ENCODE peak calls at places on chromosomes 6 and 20, in ten cellular contexts. R is psoas muscle; M is esophagus squamous epithelium; O is PC-3; K is uterus; X is CD4-positive, CD25-positive, alpha-beta regulatory T cell; C is CD8-positive, alpha-beta T cell; I is adrenal gland; Y is upper lobe of right lung; B is fibroblast of lung. J is an unnamed sample.
A peak's percentile ranks its signal among the peaks of the same experiment; 100 is the strongest.

GRCh38 chr6:562052-562676 is 94.7 kb downstream of the HUS1B start:
- DNase-seq in B (no peak), Y (no peak), C (no peak), R (no peak), O (no peak), K (no peak), X (no peak), I (no peak), M (no peak), J (no peak)

GRCh38 chr20:33209789-33210188 is 7.4 kb upstream of the BPIFA3 start:
- DNase-seq in X (peak; percentile 20), R (peak; percentile 70), Y (peak; percentile 82), M (no peak), O (peak; percentile 72), C (peak; percentile 7), I (peak; percentile 79), K (peak; percentile 18), B (peak; percentile 47), J (peak; percentile 96)

GRCh38 chr20:50120935-50121693 is 8.2 kb upstream of the UBE2V1 start:
- DNase-seq in C (peak; percentile 56), O (peak; percentile 87), M (peak; percentile 14), Y (peak; percentile 81), K (no peak), I (peak; percentile 82), X (peak; percentile 75), B (peak; percentile 79), R (peak; percentile 85), J (peak; percentile 88)

GRCh38 chr20:2234788-2235187 is 61.0 kb upstream of the TGM3 start:
- DNase-seq in B (no peak), I (no peak), K (no peak), R (no peak), C (no peak), O (no peak), M (no peak), X (no peak), Y (no peak), J (peak; percentile 80)

GRCh38 chr20:11569163-11569562 is 348.5 kb upstream of the BTBD3 start:
- DNase-seq in R (no peak), B (no peak), X (no peak), C (no peak), I (no peak), Y (no peak), O (peak; percentile 46), K (no peak), M (no peak), J (peak; percentile 83)

GRCh38 chr6:132153221-132153896 is 202.2 kb upstream of the CCN2 start:
- DNase-seq in C (no peak), X (no peak), M (no peak), I (no peak), Y (no peak), B (peak; percentile 86), O (peak; percentile 25), R (no peak), K (no peak), J (no peak)

GRCh38 chr20:63555661-63556381 is 1.9 kb downstream of the FNDC11 start:
- DNase-seq in C (no peak), K (no peak), Y (no peak), X (no peak), B (no peak), R (no peak), O (no peak), M (no peak), I (no peak), J (no peak)

GRCh38 chr6:9365378-9365777 is 930.0 kb upstream of the SLC35B3 start:
- DNase-seq in X (no peak), M (no peak), I (no peak), K (no peak), B (no peak), R (no peak), O (no peak), C (no peak), Y (no peak), J (no peak)

GRCh38 chr6:80321011-80321410 is 214.5 kb downstream of the BCKDHB start:
- DNase-seq in R (no peak), Y (no peak), K (no peak), C (no peak), O (no peak), B (no peak), X (no peak), I (no peak), M (no peak), J (no peak)

GRCh38 chr6:36594816-36595167 is 630 bp downstream of the SRSF3 start:
- DNase-seq in R (no peak), Y (no peak), O (no peak), M (no peak), C (no peak), K (no peak), B (peak; percentile 30), X (peak; percentile 49), I (no peak), J (no peak)
- H3K4me1 ChIP-seq in R (peaks cover 37% of the 10 kb centered on the region), Y (peaks cover 28% of the 10 kb centered on the region), O (peaks cover 45% of the 10 kb centered on the region), M (peaks cover 59% of the 10 kb centered on the region), C (peaks cover 47% of the 10 kb centered on the region), K (peaks cover 3% of the 10 kb centered on the region), B (peaks cover 17% of the 10 kb centered on the region), X (peaks cover 47% of the 10 kb centered on the region), I (peaks cover 34% of the 10 kb centered on the region), J (peaks cover 2% of the 10 kb centered on the region)

GRCh38 chr20:62377064-62377461 is 9.8 kb upstream of the RPS21 start:
- DNase-seq in X (no peak), Y (no peak), R (no peak), I (no peak), K (no peak), C (no peak), O (no peak), M (no peak), B (no peak), J (no peak)
- H3K4me1 ChIP-seq in X (no peaks in the 10 kb centered on the region), Y (peaks cover 46% of the 10 kb centered on the region), R (peaks cover 17% of the 10 kb centered on the region), I (peaks cover 15% of the 10 kb centered on the region), K (no peaks in the 10 kb centered on the region), C (no peaks in the 10 kb centered on the region), O (peaks cover 21% of the 10 kb centered on the region), M (peaks cover 90% of the 10 kb centered on the region), B (peaks cover 29% of the 10 kb centered on the region), J (peaks cover 19% of the 10 kb centered on the region)

GRCh38 chr20:19816386-19816785 is 58.3 kb downstream of the RIN2 start:
- DNase-seq in C (no peak), X (no peak), K (no peak), O (peak; percentile 49), Y (no peak), R (no peak), I (no peak), B (no peak), M (no peak), J (no peak)

GRCh38 chr20:19813839-19814238 is 55.8 kb downstream of the RIN2 start:
- DNase-seq in R (no peak), C (no peak), O (no peak), X (no peak), B (peak; percentile 29), M (no peak), K (no peak), Y (no peak), I (no peak), J (no peak)

GRCh38 chr20:19817017-19817416 is 59.0 kb downstream of the RIN2 start:
- DNase-seq in Y (no peak), B (peak; percentile 54), M (no peak), R (no peak), X (no peak), O (peak; percentile 99), K (no peak), I (peak; percentile 39), C (no peak), J (no peak)

GRCh38 chr20:19814241-19814640 is 56.2 kb downstream of the RIN2 start:
- DNase-seq in X (no peak), M (no peak), I (no peak), C (no peak), Y (no peak), O (no peak), R (no peak), K (no peak), B (no peak), J (no peak)

DNA sequence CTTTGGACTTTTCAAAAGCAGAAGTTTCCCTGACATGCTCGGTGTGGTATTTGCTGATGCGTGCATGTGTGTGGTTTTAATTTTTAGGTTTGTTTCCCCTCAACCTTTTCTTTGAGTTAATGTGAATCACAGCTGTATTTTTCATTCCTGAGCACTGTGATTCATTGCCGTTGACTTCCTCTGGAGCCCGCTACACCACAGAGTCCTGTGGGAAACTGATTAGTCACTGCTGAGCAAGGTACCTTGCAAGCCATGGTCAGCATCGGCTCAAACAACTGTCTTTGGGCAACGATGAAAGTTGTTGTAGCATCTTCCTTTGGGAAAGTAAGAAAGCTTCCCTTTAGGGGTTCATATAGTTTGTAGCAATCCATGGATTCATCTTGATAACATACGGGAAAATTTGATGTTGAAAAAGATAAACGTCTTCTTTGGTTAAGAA is 57.5 kb downstream of the RIN2 start:
- DNase-seq in C (no peak), Y (no peak), K (no peak), I (peak; percentile 62), R (peak; percentile 62), M (no peak), X (no peak), B (peak; percentile 91), O (peak; percentile 99), J (no peak)
- H3K4me1 ChIP-seq in C (no peaks in the 10 kb centered on the region), Y (peaks cover 36% of the 10 kb centered on the region), K (peaks cover 18% of the 10 kb centered on the region), I (peaks cover 30% of the 10 kb centered on the region), R (peaks cover 22% of the 10 kb centered on the region), M (peaks cover 45% of the 10 kb centered on the region), X (no peaks in the 10 kb centered on the region), B (peaks cover 22% of the 10 kb centered on the region), O (peaks cover 50% of the 10 kb centered on the region), J (no peaks in the 10 kb centered on the region)

GRCh38 chr20:23667666-23668065 is 21.2 kb downstream of the CST4 start:
- DNase-seq in I (no peak), R (no peak), C (no peak), X (no peak), O (no peak), K (no peak), M (no peak), B (no peak), Y (no peak), J (peak; percentile 36)
- H3K4me1 ChIP-seq in I (no peaks in the 10 kb centered on the region), R (no peaks in the 10 kb centered on the region), C (no peaks in the 10 kb centered on the region), X (no peaks in the 10 kb centered on the region), O (no peaks in the 10 kb centered on the region), K (no peaks in the 10 kb centered on the region), M (no peaks in the 10 kb centered on the region), B (no peaks in the 10 kb centered on the region), Y (no peaks in the 10 kb centered on the region), J (no peaks in the 10 kb centered on the region)

GRCh38 chr6:150690681-150691080 is 91.0 kb downstream of the PLEKHG1 start:
- DNase-seq in C (no peak), X (no peak), I (no peak), O (no peak), R (no peak), M (no peak), B (no peak), K (no peak), Y (no peak), J (no peak)
- H3K4me1 ChIP-seq in C (no peaks in the 10 kb centered on the region), X (no peaks in the 10 kb centered on the region), I (no peaks in the 10 kb centered on the region), O (peaks cover 3% of the 10 kb centered on the region), R (no peaks in the 10 kb centered on the region), M (peaks cover 32% of the 10 kb centered on the region), B (no peaks in the 10 kb centered on the region), K (no peaks in the 10 kb centered on the region), Y (peaks cover 17% of the 10 kb centered on the region), J (no peaks in the 10 kb centered on the region)

GRCh38 chr6:163714179-163714578 is 299.7 kb downstream of the QKI start:
- DNase-seq in X (no peak), I (no peak), B (no peak), Y (no peak), K (no peak), O (no peak), C (no peak), R (no peak), M (no peak), J (no peak)
- H3K4me1 ChIP-seq in X (no peaks in the 10 kb centered on the region), I (no peaks in the 10 kb centered on the region), B (no peaks in the 10 kb centered on the region), Y (peaks cover 37% of the 10 kb centered on the region), K (no peaks in the 10 kb centered on the region), O (no peaks in the 10 kb centered on the region), C (peaks cover 4% of the 10 kb centered on the region), R (peaks cover 38% of the 10 kb centered on the region), M (peaks cover 40% of the 10 kb centered on the region), J (no peaks in the 10 kb centered on the region)